ENCODE peak calls at places on chromosomes 1 and 21, in six cellular contexts. One of them, this sample, is unnamed.

GRCh38 chr21:44935533-44935927 is 4.3 kb upstream of the SLX9 start:
- DNase-seq in H1: no peak
- DNase-seq in IMR-90: no peak
- DNase-seq in mesenchymal stem cell: no peak
- DNase-seq in neuronal stem cell: no peak
- DNase-seq in trophoblast cell: no peak
- DNase-seq in this sample: no peak

GRCh38 chr1:57761628-57762027 is 337.8 kb upstream of the DAB1 start:
- DNase-seq in H1: no peak
- DNase-seq in neuronal stem cell: no peak
- DNase-seq in trophoblast cell: no peak
- DNase-seq in mesenchymal stem cell: no peak
- DNase-seq in IMR-90: no peak
- DNase-seq in this sample: no peak

GRCh38 chr21:34705032-34705431 is 36.2 kb downstream of the CLIC6 start:
- DNase-seq in H1: no peak
- DNase-seq in mesenchymal stem cell: no peak
- DNase-seq in neuronal stem cell: no peak
- DNase-seq in trophoblast cell: no peak
- DNase-seq in IMR-90: no peak
- DNase-seq in this sample: no peak

GRCh38 chr1:151909167-151910149 is at the start of gene THEM4:
- DNase-seq in mesenchymal stem cell: peak; percentile 95
- DNase-seq in IMR-90: peak; percentile 96
- DNase-seq in trophoblast cell: peak; percentile 95
- DNase-seq in neuronal stem cell: peak; percentile 87
- DNase-seq in H1: peak; percentile 97
- DNase-seq in this sample: peak; percentile 98

GRCh38 chr1:164716992-164717703 is 158.2 kb downstream of the PBX1 start:
- DNase-seq in IMR-90: peak; percentile 64
- DNase-seq in neuronal stem cell: no peak
- DNase-seq in mesenchymal stem cell: peak; percentile 17
- DNase-seq in H1: no peak
- DNase-seq in trophoblast cell: no peak
- DNase-seq in this sample: no peak

GRCh38 chr1:156546267-156546666 is 26.1 kb downstream of the IQGAP3 start:
- DNase-seq in neuronal stem cell: no peak
- DNase-seq in H1: no peak
- DNase-seq in IMR-90: no peak
- DNase-seq in mesenchymal stem cell: no peak
- DNase-seq in trophoblast cell: no peak
- DNase-seq in this sample: no peak

GRCh38 chr1:37868466-37868865 is 9.1 kb upstream of the MTF1 start:
- DNase-seq in IMR-90: no peak
- DNase-seq in neuronal stem cell: no peak
- DNase-seq in trophoblast cell: peak; percentile 38
- DNase-seq in mesenchymal stem cell: no peak
- DNase-seq in H1: no peak
- DNase-seq in this sample: no peak

GRCh38 chr1:10794724-10795304 is 1.6 kb downstream of the CASZ1 start:
- DNase-seq in mesenchymal stem cell: peak; percentile 46
- DNase-seq in IMR-90: no peak
- DNase-seq in neuronal stem cell: no peak
- DNase-seq in trophoblast cell: no peak
- DNase-seq in H1: no peak
- DNase-seq in this sample: peak; percentile 46

GRCh38 chr1:160125761-160126160 is 10.2 kb downstream of the ATP1A2 start:
- DNase-seq in IMR-90: peak; percentile 52
- DNase-seq in mesenchymal stem cell: peak; percentile 21
- DNase-seq in trophoblast cell: no peak
- DNase-seq in H1: no peak
- DNase-seq in neuronal stem cell: no peak
- DNase-seq in this sample: no peak

GRCh38 chr1:75794382-75794781 is 2.3 kb upstream of the MSH4 start:
- DNase-seq in IMR-90: no peak
- DNase-seq in H1: no peak
- DNase-seq in neuronal stem cell: no peak
- DNase-seq in trophoblast cell: no peak
- DNase-seq in mesenchymal stem cell: no peak
- DNase-seq in this sample: no peak

GRCh38 chr1:86616871-86617270 is 70.0 kb downstream of the CLCA4 start:
- DNase-seq in IMR-90: no peak
- DNase-seq in trophoblast cell: no peak
- DNase-seq in mesenchymal stem cell: no peak
- DNase-seq in neuronal stem cell: no peak
- DNase-seq in H1: no peak
- DNase-seq in this sample: no peak

GRCh38 chr1:202852163-202852904 is 36.6 kb downstream of the RABIF start:
- DNase-seq in trophoblast cell: peak; percentile 65
- DNase-seq in neuronal stem cell: peak; percentile 21
- DNase-seq in H1: peak; percentile 62
- DNase-seq in mesenchymal stem cell: peak; percentile 62
- DNase-seq in IMR-90: peak; percentile 69
- DNase-seq in this sample: peak; percentile 79

GRCh38 chr1:1666526-1666925 is 7.7 kb upstream of the CDK11B start:
- DNase-seq in mesenchymal stem cell: no peak
- DNase-seq in IMR-90: no peak
- DNase-seq in trophoblast cell: no peak
- DNase-seq in neuronal stem cell: no peak
- DNase-seq in H1: no peak
- DNase-seq in this sample: no peak

GRCh38 chr1:169809370-169810095 is 14.8 kb upstream of the METTL18 start:
- DNase-seq in trophoblast cell: peak; percentile 36
- DNase-seq in neuronal stem cell: no peak
- DNase-seq in mesenchymal stem cell: peak; percentile 48
- DNase-seq in H1: no peak
- DNase-seq in IMR-90: peak; percentile 35
- DNase-seq in this sample: no peak

GRCh38 chr1:116321766-116322175 is 51.3 kb upstream of the ATP1A1 start:
- DNase-seq in neuronal stem cell: no peak
- DNase-seq in H1: no peak
- DNase-seq in IMR-90: no peak
- DNase-seq in mesenchymal stem cell: no peak
- DNase-seq in trophoblast cell: no peak
- DNase-seq in this sample: no peak

GRCh38 chr1:246020231-246020954 is 486.7 kb downstream of the SMYD3 start:
- DNase-seq in H1: no peak
- DNase-seq in IMR-90: no peak
- DNase-seq in trophoblast cell: no peak
- DNase-seq in neuronal stem cell: no peak
- DNase-seq in mesenchymal stem cell: no peak
- DNase-seq in this sample: no peak

GRCh38 chr21:24375201-24375600 is 1232.1 kb downstream of the MRPL39 start:
- DNase-seq in trophoblast cell: no peak
- DNase-seq in IMR-90: no peak
- DNase-seq in H1: no peak
- DNase-seq in mesenchymal stem cell: no peak
- DNase-seq in neuronal stem cell: no peak
- DNase-seq in this sample: peak; percentile 32

GRCh38 chr21:45973475-45974072 is 8.0 kb upstream of the COL6A1 start:
- DNase-seq in H1: no peak
- DNase-seq in IMR-90: peak; percentile 87
- DNase-seq in mesenchymal stem cell: peak; percentile 94
- DNase-seq in neuronal stem cell: no peak
- DNase-seq in trophoblast cell: peak; percentile 40
- DNase-seq in this sample: peak; percentile 72

GRCh38 chr1:5731110-5731423 is 261.2 kb downstream of the NPHP4 start:
- DNase-seq in IMR-90: no peak
- DNase-seq in H1: no peak
- DNase-seq in trophoblast cell: no peak
- DNase-seq in neuronal stem cell: no peak
- DNase-seq in mesenchymal stem cell: no peak
- DNase-seq in this sample: no peak

GRCh38 chr1:114668373-114668772 is 1.5 kb downstream of the DENND2C start:
- DNase-seq in neuronal stem cell: no peak
- DNase-seq in IMR-90: no peak
- DNase-seq in H1: no peak
- DNase-seq in mesenchymal stem cell: no peak
- DNase-seq in trophoblast cell: no peak
- DNase-seq in this sample: no peak

GRCh38 chr1:100523038-100523649 is 14.8 kb upstream of the GPR88 start:
- DNase-seq in mesenchymal stem cell: peak; percentile 23
- DNase-seq in trophoblast cell: no peak
- DNase-seq in H1: no peak
- DNase-seq in neuronal stem cell: no peak
- DNase-seq in IMR-90: peak; percentile 21
- DNase-seq in this sample: no peak

GRCh38 chr21:30072496-30072895 is 94.1 kb downstream of the CLDN17 start:
- DNase-seq in mesenchymal stem cell: no peak
- DNase-seq in trophoblast cell: peak; percentile 3
- DNase-seq in neuronal stem cell: no peak
- DNase-seq in H1: peak; percentile 68
- DNase-seq in IMR-90: no peak
- DNase-seq in this sample: peak; percentile 78

GRCh38 chr1:39378377-39378776 is 113.1 kb upstream of the BMP8A start:
- DNase-seq in IMR-90: no peak
- DNase-seq in neuronal stem cell: no peak
- DNase-seq in mesenchymal stem cell: peak; percentile 18
- DNase-seq in trophoblast cell: peak; percentile 15
- DNase-seq in H1: no peak
- DNase-seq in this sample: peak; percentile 51

GRCh38 chr21:38273745-38274544 is 17.2 kb downstream of the KCNJ15 start:
- DNase-seq in H1: no peak
- DNase-seq in trophoblast cell: no peak
- DNase-seq in mesenchymal stem cell: peak; percentile 76
- DNase-seq in neuronal stem cell: no peak
- DNase-seq in IMR-90: peak; percentile 74
- DNase-seq in this sample: no peak

GRCh38 chr1:147834189-147834588 is 68.4 kb upstream of the GJA8 start:
- DNase-seq in neuronal stem cell: no peak
- DNase-seq in H1: no peak
- DNase-seq in IMR-90: no peak
- DNase-seq in trophoblast cell: no peak
- DNase-seq in mesenchymal stem cell: no peak
- DNase-seq in this sample: no peak

GRCh38 chr1:147834810-147835209 is 67.8 kb upstream of the GJA8 start:
- DNase-seq in IMR-90: no peak
- DNase-seq in H1: no peak
- DNase-seq in neuronal stem cell: no peak
- DNase-seq in mesenchymal stem cell: no peak
- DNase-seq in trophoblast cell: no peak
- DNase-seq in this sample: no peak

GRCh38 chr1:147837129-147837776 is 65.3 kb upstream of the GJA8 start:
- DNase-seq in IMR-90: no peak
- DNase-seq in mesenchymal stem cell: no peak
- DNase-seq in neuronal stem cell: no peak
- DNase-seq in H1: peak; percentile 58
- DNase-seq in trophoblast cell: peak; percentile 99
- DNase-seq in this sample: peak; percentile 85

GRCh38 chr1:147837845-147838363 is 64.7 kb upstream of the GJA8 start:
- DNase-seq in IMR-90: no peak
- DNase-seq in mesenchymal stem cell: no peak
- DNase-seq in neuronal stem cell: no peak
- DNase-seq in trophoblast cell: no peak
- DNase-seq in H1: no peak
- DNase-seq in this sample: no peak

GRCh38 chr1:147833231-147833840 is 69.3 kb upstream of the GJA8 start:
- DNase-seq in IMR-90: no peak
- DNase-seq in H1: peak; percentile 5
- DNase-seq in trophoblast cell: no peak
- DNase-seq in mesenchymal stem cell: no peak
- DNase-seq in neuronal stem cell: no peak
- DNase-seq in this sample: peak; percentile 71
- H3K4ac ChIP-seq in IMR-90: no peak overlapping the region
- H3K4ac ChIP-seq in H1: peak overlapping the region; percentile 74
- H3K4ac ChIP-seq in trophoblast cell: no peak overlapping the region
- H3K4ac ChIP-seq in mesenchymal stem cell: no peak overlapping the region
- H3K4ac ChIP-seq in neuronal stem cell: no peak overlapping the region
- H3K4ac ChIP-seq in this sample: no peak overlapping the region

DNA sequence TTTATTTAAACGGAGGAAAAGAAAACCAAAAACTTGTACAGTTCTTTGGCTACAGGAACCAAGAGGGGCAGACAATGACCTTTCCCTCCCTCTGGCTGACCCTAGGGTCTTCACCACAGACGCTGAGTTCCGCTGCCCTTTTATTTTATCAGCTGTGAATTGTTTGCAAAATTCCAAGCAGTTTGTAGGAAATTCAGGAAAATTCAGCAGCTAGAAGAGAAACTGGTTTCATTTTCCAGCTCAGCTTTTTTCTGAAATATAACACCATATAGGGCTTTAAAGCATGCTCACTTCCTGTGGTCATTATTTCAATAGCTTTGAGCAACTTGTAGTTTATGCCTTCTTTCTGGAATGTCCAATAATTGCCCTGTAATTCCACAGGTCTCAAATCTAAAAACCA is 5.5 kb upstream of the PIK3R3 start:
- DNase-seq in neuronal stem cell: no peak
- DNase-seq in H1: no peak
- DNase-seq in trophoblast cell: no peak
- DNase-seq in IMR-90: peak; percentile 76
- DNase-seq in mesenchymal stem cell: peak; percentile 78
- DNase-seq in this sample: no peak
- H2AFZ ChIP-seq in neuronal stem cell: peak overlapping the region; percentile 69
- H2AFZ ChIP-seq in H1: no peak overlapping the region
- H2AFZ ChIP-seq in trophoblast cell: no peak overlapping the region
- H2AFZ ChIP-seq in IMR-90: peak overlapping the region; percentile 84
- H2AFZ ChIP-seq in mesenchymal stem cell: no peak overlapping the region
- H2AFZ ChIP-seq in this sample: no peak overlapping the region

GRCh38 chr1:26159113-26160039 is 497 bp downstream of the FAM110D start:
- DNase-seq in neuronal stem cell: no peak
- DNase-seq in H1: no peak
- DNase-seq in IMR-90: no peak
- DNase-seq in trophoblast cell: no peak
- DNase-seq in mesenchymal stem cell: no peak
- DNase-seq in this sample: no peak
- H3K4ac ChIP-seq in neuronal stem cell: no peak overlapping the region
- H3K4ac ChIP-seq in H1: no peak overlapping the region
- H3K4ac ChIP-seq in IMR-90: no peak overlapping the region
- H3K4ac ChIP-seq in trophoblast cell: no peak overlapping the region
- H3K4ac ChIP-seq in mesenchymal stem cell: peak overlapping the region; percentile 24
- H3K4ac ChIP-seq in this sample: no peak overlapping the region

GRCh38 chr1:20717452-20718342 is at the start of gene KIF17:
- DNase-seq in neuronal stem cell: peak; percentile 74
- DNase-seq in IMR-90: peak; percentile 72
- DNase-seq in trophoblast cell: peak; percentile 42
- DNase-seq in H1: no peak
- DNase-seq in mesenchymal stem cell: peak; percentile 84
- DNase-seq in this sample: peak; percentile 84
- H2AFZ ChIP-seq in neuronal stem cell: peak within 1 kb of the TSS; percentile 94
- H2AFZ ChIP-seq in IMR-90: peak within 1 kb of the TSS; percentile 93
- H2AFZ ChIP-seq in trophoblast cell: peak within 1 kb of the TSS; percentile 66
- H2AFZ ChIP-seq in H1: peak within 1 kb of the TSS; percentile 83
- H2AFZ ChIP-seq in mesenchymal stem cell: peak within 1 kb of the TSS; percentile 86
- H2AFZ ChIP-seq in this sample: no peak within 1 kb of the TSS

This sample was measured in H9.